ENCODE peak calls at places on chromosomes 7 and 10, in five cellular contexts. B is heart right ventricle, M is WERI-Rb-1, A is bronchial epithelial cell, U is foreskin keratinocyte. N is an unnamed sample.

GRCh38 chr10:44776181-44776580 is 135.0 kb upstream of the TMEM72 start:
- DNase-seq in B (no peak), M (no peak), A (no peak), U (no peak), N (no peak)

GRCh38 chr10:60979667-60980104 is 35.7 kb upstream of the RHOBTB1 start:
- DNase-seq in B (no peak), M (no peak), A (no peak), U (no peak), N (no peak)

GRCh38 chr10:4081691-4082111 is 296.7 kb upstream of the KLF6 start:
- DNase-seq in B (no peak), M (no peak), A (no peak), U (no peak), N (no peak)

GRCh38 chr10:22086730-22087364 is 83.3 kb upstream of the DNAJC1 start:
- DNase-seq in B (peak; percentile 86), M (no peak), A (peak; percentile 67), U (peak; percentile 32), N (peak; percentile 70)

GRCh38 chr7:122942765-122943164 is 52.7 kb downstream of the TAS2R16 start:
- DNase-seq in B (no peak), M (no peak), A (no peak), U (no peak), N (no peak)

GRCh38 chr7:44333971-44334733 is 8.8 kb upstream of the CAMK2B start:
- DNase-seq in B (no peak), M (no peak), A (no peak), U (no peak), N (no peak)

GRCh38 chr10:34911661-34912205 is 96.6 kb upstream of the PARD3 start:
- DNase-seq in B (no peak), M (no peak), A (no peak), U (no peak), N (no peak)

GRCh38 chr7:32051128-32051527 is 19.1 kb downstream of the PDE1C start:
- DNase-seq in B (no peak), M (no peak), A (no peak), U (no peak), N (no peak)

GRCh38 chr10:78575400-78575799 is 493.4 kb upstream of the ZMIZ1 start:
- DNase-seq in B (no peak), M (no peak), A (no peak), U (no peak), N (no peak)

GRCh38 chr7:108284349-108285017 is 154.3 kb upstream of the LAMB4 start:
- DNase-seq in B (no peak), M (no peak), A (no peak), U (no peak), N (no peak)

GRCh38 chr10:78727728-78728127 is 341.0 kb upstream of the ZMIZ1 start:
- DNase-seq in B (peak; percentile 21), M (no peak), A (no peak), U (no peak), N (no peak)

GRCh38 chr7:3588341-3588740 is 287.3 kb downstream of the SDK1 start:
- DNase-seq in B (no peak), M (no peak), A (peak; percentile 50), U (no peak), N (no peak)

GRCh38 chr7:3589756-3590155 is 288.7 kb downstream of the SDK1 start:
- DNase-seq in B (no peak), M (no peak), A (peak; percentile 90), U (peak; percentile 69), N (no peak)

GRCh38 chr7:3591150-3591549 is 290.1 kb downstream of the SDK1 start:
- DNase-seq in B (no peak), M (no peak), A (no peak), U (no peak), N (no peak)

DNA sequence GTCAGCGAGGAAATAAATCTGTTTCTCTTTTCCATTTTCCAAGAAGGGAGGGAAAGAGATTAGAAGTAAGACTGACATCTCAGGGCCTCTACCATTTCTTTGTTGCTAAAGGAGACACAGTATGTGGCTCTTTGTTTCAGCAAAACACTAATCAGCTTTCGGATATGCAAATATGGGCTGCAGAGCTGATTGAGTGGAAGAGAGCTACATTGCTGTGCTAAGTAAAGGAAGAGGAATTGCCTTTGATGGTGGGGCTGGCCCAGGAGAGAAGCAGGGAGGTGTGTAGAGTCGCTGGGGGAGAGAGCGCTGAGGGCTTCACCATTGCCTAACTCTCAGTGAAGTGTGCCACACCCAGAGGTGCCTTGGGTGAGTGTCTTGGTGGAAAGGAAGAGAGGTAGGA is 284.8 kb downstream of the SDK1 start:
- DNase-seq in B (no peak), M (no peak), A (no peak), U (no peak), N (no peak)
- TF ChIP-seq CTCF in B (no peak), M (no peak), A (no peak), U (no peak), N (no peak)

GRCh38 chr10:46555713-46556514 is 544 bp downstream of the GPRIN2 start:
- DNase-seq in B (no peak), M (peak; percentile 17), A (no peak), U (no peak), N (peak; percentile 73)
- H3K27me3 ChIP-seq in B (peaks cover 86% of the 10 kb centered on the region), M (peaks cover 28% of the 10 kb centered on the region), A (peaks cover 38% of the 10 kb centered on the region), U (peaks cover 97% of the 10 kb centered on the region), N (peaks cover 52% of the 10 kb centered on the region)

DNA sequence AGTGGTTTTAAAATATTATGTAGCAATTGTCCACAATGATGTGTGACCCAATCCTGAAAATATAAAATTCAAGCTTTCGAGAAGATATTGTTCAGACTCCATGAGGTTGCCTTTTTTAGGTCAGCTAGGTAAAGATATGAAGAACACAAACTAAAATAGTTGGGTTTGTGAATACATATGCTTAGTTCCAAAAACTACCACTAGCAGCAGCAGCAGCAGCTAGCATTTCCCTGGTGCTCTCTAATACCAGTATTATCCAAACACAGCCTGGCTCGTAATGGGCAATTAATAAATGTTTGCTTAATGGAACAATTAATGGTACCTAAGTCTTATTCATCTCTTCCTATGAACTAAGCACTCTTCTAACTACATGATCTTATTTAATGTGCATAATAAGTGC is 362.5 kb downstream of the MALRD1 start:
- DNase-seq in B (no peak), M (no peak), A (no peak), U (no peak), N (no peak)
- TF ChIP-seq CTCF in B (no peak), M (no peak), A (no peak), U (peak; percentile 13), N (no peak)

DNA sequence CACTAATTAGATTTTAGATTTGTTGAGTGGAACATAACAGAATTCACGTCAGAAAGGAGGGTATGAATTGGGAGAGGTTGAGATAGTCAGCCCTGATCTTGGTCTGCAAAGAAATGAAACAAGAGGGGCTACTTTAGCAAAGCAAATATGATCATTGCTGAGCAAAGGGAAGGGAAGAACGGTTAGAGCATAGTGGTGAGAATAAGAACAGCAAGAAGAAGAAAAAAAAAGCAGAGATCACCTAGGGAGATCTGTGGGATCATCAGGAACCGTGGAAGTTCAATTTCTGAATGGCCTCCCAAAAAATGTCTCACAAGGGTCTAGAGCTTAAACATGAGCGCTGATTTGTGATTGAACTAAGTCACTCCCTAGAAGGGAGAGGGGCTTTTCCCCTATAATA is 156.1 kb downstream of the DGKI start:
- DNase-seq in B (no peak), M (no peak), A (no peak), U (no peak), N (no peak)
- H3K27me3 ChIP-seq in B (no peaks in the 10 kb centered on the region), M (no peaks in the 10 kb centered on the region), A (no peaks in the 10 kb centered on the region), U (no peaks in the 10 kb centered on the region), N (no peaks in the 10 kb centered on the region)

GRCh38 chr7:154950992-154951391 is 51.9 kb downstream of the PAXIP1 start:
- DNase-seq in B (no peak), M (no peak), A (no peak), U (no peak), N (no peak)

GRCh38 chr7:154947604-154948003 is 55.3 kb downstream of the PAXIP1 start:
- DNase-seq in B (no peak), M (no peak), A (no peak), U (no peak), N (no peak)

DNA sequence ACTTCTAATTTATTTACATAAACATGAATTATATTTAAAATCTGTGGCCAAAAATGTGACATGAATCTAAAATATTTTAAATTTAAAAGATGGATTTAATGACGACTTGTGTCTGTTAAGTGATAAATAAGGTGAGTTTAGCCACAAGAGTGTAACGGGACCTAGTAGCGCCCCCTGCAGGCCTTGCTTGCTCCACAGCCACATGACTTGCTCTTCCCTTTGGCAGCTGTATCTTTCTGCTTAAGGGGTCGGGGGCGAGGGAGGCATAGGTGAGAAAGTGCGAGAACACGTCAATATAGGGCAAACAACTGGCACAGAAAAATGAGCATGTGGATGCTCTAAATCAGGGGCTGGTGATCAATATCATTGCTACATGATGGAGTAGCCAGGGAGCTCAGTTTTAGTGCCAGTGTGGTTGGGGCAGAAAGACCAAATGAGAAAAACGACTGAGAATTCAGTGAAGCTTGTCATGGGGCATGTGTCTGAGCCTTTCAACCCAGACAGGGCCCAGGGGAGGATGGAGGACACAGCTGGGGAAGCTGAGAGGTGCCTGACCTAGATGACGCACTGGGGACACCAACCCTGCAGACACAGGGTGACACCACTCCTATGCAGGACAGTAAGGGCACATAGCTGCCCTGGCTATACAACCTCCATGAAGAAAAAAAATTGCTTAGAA is 49.8 kb downstream of the PAXIP1 start:
- DNase-seq in B (peak; percentile 54), M (peak; percentile 68), A (peak; percentile 41), U (no peak), N (peak; percentile 74)
- TF ChIP-seq CTCF in B (peak; percentile 9), M (peak; percentile 80), A (peak; percentile 64), U (peak; percentile 70), N (peak; percentile 74)

GRCh38 chr7:26376208-26376917 is 84.7 kb downstream of the SNX10 start:
- DNase-seq in B (peak; percentile 21), M (peak; percentile 86), A (no peak), U (no peak), N (peak; percentile 63)
- H3K27me3 ChIP-seq in B (peaks cover 91% of the 10 kb centered on the region), M (no peaks in the 10 kb centered on the region), A (peaks cover 5% of the 10 kb centered on the region), U (peaks cover 39% of the 10 kb centered on the region), N (peaks cover 52% of the 10 kb centered on the region)